ENCODE peak calls at places on chromosomes 2 and 18, in four cellular contexts. V, B, A and Y are unnamed samples.

GRCh38 chr18:24230766-24231165 is 91.9 kb downstream of the CABYR start:
- DNase-seq in V (no peak), B (no peak), A (no peak), Y (no peak)

GRCh38 chr2:39266906-39267434 is 23.2 kb upstream of the CDKL4 start:
- DNase-seq in V (no peak), B (no peak), A (no peak), Y (no peak)

GRCh38 chr2:101047774-101048173 is 45.7 kb downstream of the RPL31 start:
- DNase-seq in V (no peak), B (no peak), A (no peak), Y (no peak)

GRCh38 chr2:241399941-241400922 is 44.1 kb downstream of the FARP2 start:
- DNase-seq in V (no peak), B (no peak), A (no peak), Y (no peak)

GRCh38 chr2:20633794-20634259 is 17.1 kb downstream of the HS1BP3 start:
- DNase-seq in V (no peak), B (no peak), A (no peak), Y (no peak)

GRCh38 chr2:85502720-85503119 is 36.2 kb upstream of the MAT2A start:
- DNase-seq in V (no peak), B (no peak), A (no peak), Y (no peak)

GRCh38 chr2:37771600-37772088 is 100.2 kb upstream of the CDC42EP3 start:
- DNase-seq in V (no peak), B (no peak), A (no peak), Y (no peak)

GRCh38 chr2:127024769-127025356 is 82.1 kb downstream of the BIN1 start:
- DNase-seq in V (no peak), B (no peak), A (peak), Y (peak)

GRCh38 chr2:153477096-153477555 is 1.4 kb downstream of the RPRM start:
- DNase-seq in V (no peak), B (no peak), A (peak), Y (peak)

GRCh38 chr2:84338069-84338468 is 121.0 kb downstream of the SUCLG1 start:
- DNase-seq in V (no peak), B (no peak), A (peak), Y (no peak)

GRCh38 chr2:139864821-139865302 is 1084.7 kb upstream of the NXPH2 start:
- DNase-seq in V (no peak), B (peak), A (no peak), Y (no peak)

GRCh38 chr2:64853894-64854293 is 135.3 kb upstream of the SLC1A4 start:
- DNase-seq in V (no peak), B (no peak), A (no peak), Y (no peak)

GRCh38 chr2:172783091-172783898 is 47.6 kb downstream of the RAPGEF4 start:
- DNase-seq in V (no peak), B (no peak), A (peak), Y (no peak)

GRCh38 chr2:223674998-223675609 is 72.9 kb upstream of the SCG2 start:
- DNase-seq in V (no peak), B (peak), A (peak), Y (no peak)

GRCh38 chr2:27884546-27884945 is 5.6 kb downstream of the RBKS start:
- DNase-seq in V (no peak), B (no peak), A (no peak), Y (no peak)

GRCh38 chr2:71614976-71615768 is 161.8 kb downstream of the DYSF start:
- DNase-seq in V (no peak), B (no peak), A (peak), Y (no peak)

GRCh38 chr2:222451270-222451674 is 26.9 kb downstream of the SGPP2 start:
- DNase-seq in V (peak), B (no peak), A (no peak), Y (no peak)

GRCh38 chr2:204264068-204264693 is 281.1 kb upstream of the PARD3B start:
- DNase-seq in V (no peak), B (no peak), A (no peak), Y (no peak)

GRCh38 chr2:54285451-54285850 is 29.4 kb upstream of the TSPYL6 start:
- DNase-seq in V (no peak), B (no peak), A (no peak), Y (no peak)

GRCh38 chr2:175111200-175111657 is 56.8 kb downstream of the ATF2 start:
- DNase-seq in V (peak), B (peak), A (peak), Y (no peak)

GRCh38 chr2:151120016-151120415 is 141.6 kb downstream of the RBM43 start:
- DNase-seq in V (no peak), B (no peak), A (no peak), Y (no peak)

GRCh38 chr2:28310107-28310506 is 82.6 kb upstream of the FOSL2 start:
- DNase-seq in V (no peak), B (no peak), A (peak), Y (no peak)

GRCh38 chr2:215410932-215411285 is 25.0 kb downstream of the FN1 start:
- DNase-seq in V (no peak), B (no peak), A (no peak), Y (no peak)

GRCh38 chr18:42334931-42335330 is 379.9 kb downstream of the PIK3C3 start:
- DNase-seq in V (no peak), B (no peak), A (no peak), Y (no peak)

GRCh38 chr2:105387225-105387624 is 11.6 kb downstream of the FHL2 start:
- DNase-seq in V (no peak), B (no peak), A (no peak), Y (no peak)

GRCh38 chr2:99662761-99663341 is 173.0 kb upstream of the REV1 start:
- DNase-seq in V (no peak), B (no peak), A (no peak), Y (no peak)

GRCh38 chr2:231680284-231680991 is 27.9 kb upstream of the PTMA start:
- DNase-seq in V (no peak), B (no peak), A (no peak), Y (peak)

GRCh38 chr2:211455225-211455841 is 898.9 kb downstream of the CPS1 start:
- DNase-seq in V (no peak), B (peak), A (peak), Y (no peak)

GRCh38 chr2:159684796-159685195 is 27.5 kb upstream of the MARCHF7 start:
- DNase-seq in V (no peak), B (no peak), A (no peak), Y (no peak)

GRCh38 chr2:64866797-64867196 is 122.4 kb upstream of the SLC1A4 start:
- DNase-seq in V (no peak), B (no peak), A (no peak), Y (no peak)

GRCh38 chr2:172996387-172996961 is 79.2 kb upstream of the MAP3K20 start:
- DNase-seq in V (no peak), B (no peak), A (no peak), Y (no peak)

GRCh38 chr2:42314892-42315468 is 46.0 kb downstream of the COX7A2L start:
- DNase-seq in V (no peak), B (no peak), A (no peak), Y (no peak)

GRCh38 chr2:23386422-23387220 is 1.6 kb downstream of the KLHL29 start:
- DNase-seq in V (no peak), B (no peak), A (peak), Y (no peak)

GRCh38 chr2:104825124-104825865 is 28.6 kb upstream of the POU3F3 start:
- DNase-seq in V (no peak), B (no peak), A (no peak), Y (no peak)

GRCh38 chr2:95203911-95204310 is 3.4 kb upstream of the ZNF892 start:
- DNase-seq in V (no peak), B (no peak), A (no peak), Y (no peak)

GRCh38 chr2:102376052-102376591 is 20.5 kb downstream of the IL18R1 start:
- DNase-seq in V (no peak), B (no peak), A (no peak), Y (no peak)

GRCh38 chr2:55231546-55232083 is 478 bp downstream of the CLHC1 start:
- DNase-seq in V (no peak), B (peak), A (no peak), Y (no peak)

GRCh38 chr2:37713258-37713700 is 41.8 kb upstream of the CDC42EP3 start:
- DNase-seq in V (peak), B (peak), A (no peak), Y (no peak)

GRCh38 chr2:106931742-106932335 is 45.9 kb upstream of the ST6GAL2 start:
- DNase-seq in V (no peak), B (no peak), A (no peak), Y (no peak)

DNA sequence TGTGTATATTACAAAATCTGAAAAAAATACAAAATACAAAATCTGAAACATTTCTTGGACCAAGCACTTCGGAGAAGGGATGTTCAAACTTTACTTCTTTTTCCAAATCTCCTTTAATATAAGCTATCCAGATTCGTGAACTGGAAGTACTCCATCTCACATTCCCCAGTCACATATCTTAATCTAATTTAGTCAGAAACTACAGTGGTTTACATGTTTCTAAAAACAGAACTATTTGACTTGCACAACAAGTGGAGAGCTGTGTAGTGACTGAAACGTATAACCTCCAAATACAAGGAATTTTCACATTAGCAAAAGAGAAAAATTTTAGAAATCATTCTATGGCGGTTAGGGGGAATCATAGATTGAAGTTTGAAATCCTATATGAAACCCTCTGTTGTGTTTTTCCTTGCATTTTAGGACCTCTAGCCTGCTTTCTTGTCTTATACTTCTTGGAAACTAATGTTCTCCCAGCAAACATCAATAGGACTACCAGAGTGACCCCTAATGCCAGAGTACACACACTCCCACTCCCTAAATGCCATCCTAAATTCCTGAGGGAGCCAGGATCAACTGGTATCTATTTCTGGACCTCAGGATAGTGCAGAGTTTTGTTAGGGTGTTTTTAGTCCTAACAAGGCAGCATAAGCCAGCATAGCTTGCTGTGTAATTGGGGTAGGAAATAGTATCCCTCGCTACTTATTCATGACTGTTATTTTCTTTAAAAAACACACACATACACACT is 30.2 kb upstream of the ROCK1 start:
- DNase-seq in V (no peak), B (no peak), A (no peak), Y (no peak)
- TF ChIP-seq NRF1 in V (no peak), B (no peak), A (no peak), Y (no peak)

GRCh38 chr2:190184460-190184859 is 121.9 kb upstream of the MSTN start:
- DNase-seq in V (no peak), B (peak), A (no peak), Y (no peak)

GRCh38 chr2:190185380-190185779 is 122.9 kb upstream of the MSTN start:
- DNase-seq in V (no peak), B (no peak), A (no peak), Y (no peak)

GRCh38 chr2:190182071-190182524 is 119.6 kb upstream of the MSTN start:
- DNase-seq in V (no peak), B (no peak), A (no peak), Y (no peak)

GRCh38 chr2:190181066-190181681 is 118.6 kb upstream of the MSTN start:
- DNase-seq in V (no peak), B (no peak), A (no peak), Y (no peak)

DNA sequence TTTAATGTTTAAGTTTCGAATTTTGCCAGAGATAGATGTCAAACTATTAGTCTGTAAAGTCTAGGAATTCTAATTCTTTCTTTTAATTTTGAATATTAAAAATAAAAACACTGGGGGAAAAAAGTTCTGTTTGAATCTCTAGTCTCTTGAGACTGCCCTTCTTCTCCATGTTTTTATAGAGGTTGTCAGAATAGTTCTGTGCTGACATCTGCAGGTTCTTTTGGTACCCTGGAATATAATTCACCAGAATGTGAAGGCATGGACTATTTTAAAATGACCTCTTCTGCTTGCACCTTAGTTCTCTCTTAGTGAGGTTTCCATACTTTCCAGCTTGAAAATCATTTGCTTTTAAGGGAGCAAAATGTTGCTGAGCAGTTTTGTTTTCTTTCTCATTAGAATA is 121.0 kb upstream of the MSTN start:
- DNase-seq in V (no peak), B (no peak), A (no peak), Y (no peak)
- TF ChIP-seq NRF1 in V (no peak), B (no peak), A (no peak), Y (no peak)

GRCh38 chr18:62611395-62612241 is 88.8 kb downstream of the ZCCHC2 start:
- DNase-seq in V (no peak), B (peak), A (no peak), Y (peak)
- TF ChIP-seq NRF1 in V (no peak), B (no peak), A (no peak), Y (no peak)

GRCh38 chr2:197784956-197785941 is at the start of gene BOLL:
- DNase-seq in V (no peak), B (no peak), A (peak), Y (no peak)

GRCh38 chr2:197782121-197782520 is 3.0 kb downstream of the BOLL start:
- DNase-seq in V (no peak), B (no peak), A (no peak), Y (no peak)

DNA sequence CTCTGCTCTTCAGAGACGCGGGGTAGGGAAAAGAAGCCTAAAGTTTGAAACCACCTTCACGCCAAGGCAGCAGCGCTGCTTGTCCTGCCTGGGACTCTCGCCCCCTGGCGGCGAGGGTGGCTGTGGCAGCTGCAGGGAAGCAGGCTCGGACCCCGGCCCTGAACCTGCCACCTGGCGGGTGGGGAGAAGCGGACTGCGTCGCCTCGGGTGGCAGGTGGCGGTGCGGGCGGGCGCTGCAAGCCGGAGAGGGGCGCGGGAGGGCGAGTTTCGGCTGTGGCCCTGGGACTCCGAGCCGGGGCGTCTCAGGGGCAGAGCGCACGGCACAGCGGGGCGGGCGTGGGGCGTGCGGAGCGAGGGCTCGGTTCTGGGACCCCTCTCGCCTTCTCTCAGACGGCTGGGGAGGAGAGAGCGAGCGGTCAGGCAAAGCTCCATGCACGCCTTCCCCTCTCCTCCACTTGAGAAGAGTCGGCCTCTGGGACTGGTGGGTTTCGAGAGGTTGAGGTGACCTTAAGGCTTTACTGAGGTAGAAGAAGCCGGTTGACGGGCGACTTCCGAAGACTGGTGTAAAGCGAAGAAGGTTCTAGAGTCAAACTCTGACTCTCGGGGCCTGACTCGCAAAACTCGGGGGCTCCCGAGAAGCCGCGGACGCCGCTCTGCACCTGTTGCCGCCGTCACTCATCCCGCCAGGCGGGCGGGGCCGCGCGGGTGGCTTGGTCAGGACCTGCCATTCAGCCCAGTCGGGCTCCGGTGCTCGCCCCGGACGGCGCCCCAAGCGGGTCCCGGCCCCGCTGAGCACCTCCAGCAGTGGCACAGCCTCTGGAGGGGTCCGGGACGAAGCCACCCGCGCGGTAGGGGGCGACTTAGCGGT is 1.1 kb upstream of the BOLL start:
- DNase-seq in V (no peak), B (no peak), A (peak), Y (peak)
- TF ChIP-seq NRF1 in V (no peak), B (no peak), A (no peak), Y (no peak)

DNA sequence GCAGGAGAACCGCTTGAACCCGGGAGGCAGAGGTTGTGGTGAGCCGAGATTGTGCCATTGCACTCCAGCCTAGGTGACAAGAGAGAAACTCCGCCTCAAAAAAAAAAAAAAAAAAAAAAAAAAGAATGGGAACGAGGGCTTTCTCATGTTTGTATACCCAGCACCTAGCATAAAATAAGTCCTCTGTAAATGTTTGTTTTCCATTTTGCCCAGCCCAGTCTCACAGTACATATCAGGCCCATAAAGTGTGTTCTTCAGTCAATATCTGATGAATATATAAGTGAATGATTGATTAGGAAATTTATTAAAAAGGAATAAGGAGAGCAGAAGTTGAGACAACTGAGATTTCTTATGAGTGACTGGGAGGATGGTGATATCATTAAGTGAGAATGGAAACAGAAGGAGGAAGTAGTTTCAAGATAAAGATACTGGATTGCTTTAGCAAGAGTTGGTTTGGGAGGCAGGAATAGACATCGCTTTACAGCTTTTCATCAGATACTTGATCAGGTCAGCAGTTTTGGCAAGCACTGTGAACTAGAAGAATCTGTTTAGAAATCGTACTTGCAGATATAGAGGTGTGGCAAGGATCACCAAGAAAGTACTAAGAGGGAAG is 327.5 kb downstream of the KIAA1328 start:
- DNase-seq in V (no peak), B (no peak), A (no peak), Y (no peak)
- TF ChIP-seq NRF1 in V (no peak), B (no peak), A (no peak), Y (no peak)